ENCODE peak calls at places on chromosome 13, in four cellular contexts. O is SK-N-SH, T is ovary, M is H1. C is an unnamed sample.

GRCh38 chr13:108437496-108437895 is 168.0 kb downstream of the TNFSF13B start:
- DNase-seq in T (no peak), M (no peak), O (no peak), C (no peak)

GRCh38 chr13:31031482-31031881 is 99.0 kb downstream of the TEX26 start:
- DNase-seq in O (no peak), T (no peak), M (no peak), C (no peak)

GRCh38 chr13:45799451-45799850 is 52.1 kb downstream of the SIAH3 start:
- DNase-seq in M (no peak), T (no peak), O (no peak), C (no peak)

GRCh38 chr13:23856008-23856750 is 33.0 kb downstream of the MIPEP start:
- DNase-seq in T (no peak), M (no peak), O (no peak), C (no peak)

GRCh38 chr13:48333976-48334375 is 30.4 kb downstream of the RB1 start:
- DNase-seq in M (no peak), O (no peak), T (no peak), C (no peak)

GRCh38 chr13:41407380-41407779 is 50.0 kb upstream of the RGCC start:
- DNase-seq in T (no peak), O (no peak), M (no peak), C (no peak)

GRCh38 chr13:75635101-75635620 is 969 bp upstream of the LMO7 start:
- DNase-seq in O (no peak), T (no peak), M (no peak), C (no peak)

GRCh38 chr13:35549481-35549880 is 73.0 kb upstream of the MAB21L1 start:
- DNase-seq in T (no peak), O (no peak), M (no peak), C (no peak)

GRCh38 chr13:101565327-101565726 is 112.9 kb downstream of the ITGBL1 start:
- DNase-seq in M (no peak), O (no peak), T (no peak), C (no peak)

GRCh38 chr13:29369060-29369743 is 226.3 kb downstream of the SLC7A1 start:
- DNase-seq in O (peak; percentile 39), M (no peak), T (no peak), C (no peak)

GRCh38 chr13:49996951-49997895 is at the start of gene TRIM13:
- DNase-seq in T (peak; percentile 92), M (peak; percentile 53), O (peak; percentile 72), C (peak; percentile 92)
- TF ChIP-seq EP300 in T (no peak), M (no peak), O (no peak), C (peak; percentile 93)

GRCh38 chr13:79675931-79676658 is 195.1 kb downstream of the NDFIP2 start:
- DNase-seq in O (no peak), M (no peak), T (no peak), C (no peak)
- TF ChIP-seq CTCF in O (no peak), M (no peak), T (no peak), C (no peak)

GRCh38 chr13:37293295-37293694 is 187.8 kb upstream of the CSNK1A1L start:
- DNase-seq in O (no peak), M (no peak), T (no peak), C (no peak)
- TF ChIP-seq EP300 in O (no peak), M (no peak), T (no peak), C (no peak)

GRCh38 chr13:98773053-98773452 is 20.6 kb upstream of the SLC15A1 start:
- DNase-seq in M (no peak), T (no peak), O (no peak), C (no peak)
- TF ChIP-seq CTCF in M (peak; percentile 67), T (no peak), O (no peak), C (no peak)

C was measured in tibial nerve.